ENCODE peak calls at places on chromosomes 5 and 9, in nine cellular contexts. One of them, this sample, is unnamed.

GRCh38 chr9:136201609-136202448 is 3.1 kb downstream of the LHX3 start:
- DNase-seq in PC-3: no peak
- DNase-seq in stimulated activated CD4-positive, alpha-beta T cell treated with anti-CD3 and anti-CD28 coated beads, TNF-alpha, amount 100 ng/mL, for 1 hour: no peak
- DNase-seq in GM23338: peak; percentile 78
- DNase-seq in sigmoid colon: no peak
- DNase-seq in fibroblast of mammary gland: no peak
- DNase-seq in posterior cingulate gyrus: no peak
- DNase-seq in A549: no peak
- DNase-seq in HFFc6: no peak
- DNase-seq in this sample: no peak

GRCh38 chr9:6096821-6097220 is 81.4 kb upstream of the RANBP6 start:
- DNase-seq in PC-3: peak; percentile 28
- DNase-seq in stimulated activated CD4-positive, alpha-beta T cell treated with anti-CD3 and anti-CD28 coated beads, TNF-alpha, amount 100 ng/mL, for 1 hour: no peak
- DNase-seq in GM23338: no peak
- DNase-seq in sigmoid colon: no peak
- DNase-seq in fibroblast of mammary gland: peak; percentile 95
- DNase-seq in posterior cingulate gyrus: no peak
- DNase-seq in A549: peak; percentile 26
- DNase-seq in HFFc6: peak; percentile 83
- DNase-seq in this sample: no peak

GRCh38 chr9:19375536-19375935 is 4.5 kb downstream of the RPS6 start:
- DNase-seq in PC-3: no peak
- DNase-seq in stimulated activated CD4-positive, alpha-beta T cell treated with anti-CD3 and anti-CD28 coated beads, TNF-alpha, amount 100 ng/mL, for 1 hour: no peak
- DNase-seq in GM23338: no peak
- DNase-seq in sigmoid colon: no peak
- DNase-seq in fibroblast of mammary gland: peak; percentile 26
- DNase-seq in posterior cingulate gyrus: no peak
- DNase-seq in A549: no peak
- DNase-seq in HFFc6: peak; percentile 46
- DNase-seq in this sample: no peak

GRCh38 chr5:176780951-176781350 is 29.4 kb upstream of the UNC5A start:
- DNase-seq in PC-3: no peak
- DNase-seq in stimulated activated CD4-positive, alpha-beta T cell treated with anti-CD3 and anti-CD28 coated beads, TNF-alpha, amount 100 ng/mL, for 1 hour: no peak
- DNase-seq in GM23338: no peak
- DNase-seq in sigmoid colon: peak; percentile 29
- DNase-seq in fibroblast of mammary gland: no peak
- DNase-seq in posterior cingulate gyrus: peak; percentile 36
- DNase-seq in A549: no peak
- DNase-seq in HFFc6: no peak
- DNase-seq in this sample: no peak

GRCh38 chr5:127887282-127887681 is 184.1 kb downstream of the CCDC192 start:
- DNase-seq in PC-3: peak; percentile 41
- DNase-seq in stimulated activated CD4-positive, alpha-beta T cell treated with anti-CD3 and anti-CD28 coated beads, TNF-alpha, amount 100 ng/mL, for 1 hour: no peak
- DNase-seq in GM23338: no peak
- DNase-seq in sigmoid colon: no peak
- DNase-seq in fibroblast of mammary gland: peak; percentile 49
- DNase-seq in posterior cingulate gyrus: no peak
- DNase-seq in A549: peak; percentile 42
- DNase-seq in HFFc6: no peak
- DNase-seq in this sample: no peak

GRCh38 chr5:155616779-155617392 is 603.3 kb downstream of the KIF4B start:
- DNase-seq in PC-3: no peak
- DNase-seq in stimulated activated CD4-positive, alpha-beta T cell treated with anti-CD3 and anti-CD28 coated beads, TNF-alpha, amount 100 ng/mL, for 1 hour: peak; percentile 13
- DNase-seq in GM23338: peak; percentile 75
- DNase-seq in sigmoid colon: no peak
- DNase-seq in fibroblast of mammary gland: peak; percentile 10
- DNase-seq in posterior cingulate gyrus: peak; percentile 63
- DNase-seq in A549: peak; percentile 43
- DNase-seq in HFFc6: no peak
- DNase-seq in this sample: peak; percentile 2

GRCh38 chr9:117779760-117780159 is 75.6 kb downstream of the TLR4 start:
- DNase-seq in PC-3: no peak
- DNase-seq in stimulated activated CD4-positive, alpha-beta T cell treated with anti-CD3 and anti-CD28 coated beads, TNF-alpha, amount 100 ng/mL, for 1 hour: no peak
- DNase-seq in GM23338: peak; percentile 8
- DNase-seq in sigmoid colon: no peak
- DNase-seq in fibroblast of mammary gland: no peak
- DNase-seq in posterior cingulate gyrus: no peak
- DNase-seq in A549: no peak
- DNase-seq in HFFc6: no peak
- DNase-seq in this sample: no peak

GRCh38 chr5:149732500-149733128 is 2.5 kb downstream of the PPARGC1B start:
- DNase-seq in PC-3: peak; percentile 56
- DNase-seq in stimulated activated CD4-positive, alpha-beta T cell treated with anti-CD3 and anti-CD28 coated beads, TNF-alpha, amount 100 ng/mL, for 1 hour: no peak
- DNase-seq in GM23338: peak; percentile 69
- DNase-seq in sigmoid colon: peak; percentile 90
- DNase-seq in fibroblast of mammary gland: peak; percentile 42
- DNase-seq in posterior cingulate gyrus: no peak
- DNase-seq in A549: no peak
- DNase-seq in HFFc6: no peak
- DNase-seq in this sample: no peak

GRCh38 chr9:136370687-136371530 is 2.6 kb downstream of the CARD9 start:
- DNase-seq in PC-3: no peak
- DNase-seq in stimulated activated CD4-positive, alpha-beta T cell treated with anti-CD3 and anti-CD28 coated beads, TNF-alpha, amount 100 ng/mL, for 1 hour: no peak
- DNase-seq in GM23338: no peak
- DNase-seq in sigmoid colon: no peak
- DNase-seq in fibroblast of mammary gland: peak; percentile 60
- DNase-seq in posterior cingulate gyrus: no peak
- DNase-seq in A549: no peak
- DNase-seq in HFFc6: no peak
- DNase-seq in this sample: no peak

GRCh38 chr5:77859306-77859705 is 83.2 kb upstream of the TBCA start:
- DNase-seq in PC-3: no peak
- DNase-seq in stimulated activated CD4-positive, alpha-beta T cell treated with anti-CD3 and anti-CD28 coated beads, TNF-alpha, amount 100 ng/mL, for 1 hour: no peak
- DNase-seq in GM23338: no peak
- DNase-seq in sigmoid colon: no peak
- DNase-seq in fibroblast of mammary gland: no peak
- DNase-seq in posterior cingulate gyrus: no peak
- DNase-seq in A549: no peak
- DNase-seq in HFFc6: peak; percentile 26
- DNase-seq in this sample: no peak

GRCh38 chr9:82553654-82554366 is 509.1 kb downstream of the RASEF start:
- DNase-seq in PC-3: peak; percentile 64
- DNase-seq in stimulated activated CD4-positive, alpha-beta T cell treated with anti-CD3 and anti-CD28 coated beads, TNF-alpha, amount 100 ng/mL, for 1 hour: no peak
- DNase-seq in GM23338: no peak
- DNase-seq in sigmoid colon: no peak
- DNase-seq in fibroblast of mammary gland: peak; percentile 10
- DNase-seq in posterior cingulate gyrus: no peak
- DNase-seq in A549: no peak
- DNase-seq in HFFc6: no peak
- DNase-seq in this sample: no peak

GRCh38 chr9:110058304-110058953 is 149.5 kb downstream of the C9orf152 start:
- DNase-seq in PC-3: peak; percentile 79
- DNase-seq in stimulated activated CD4-positive, alpha-beta T cell treated with anti-CD3 and anti-CD28 coated beads, TNF-alpha, amount 100 ng/mL, for 1 hour: peak; percentile 21
- DNase-seq in GM23338: peak; percentile 94
- DNase-seq in sigmoid colon: no peak
- DNase-seq in fibroblast of mammary gland: peak; percentile 58
- DNase-seq in posterior cingulate gyrus: peak; percentile 38
- DNase-seq in A549: peak; percentile 78
- DNase-seq in HFFc6: peak; percentile 36
- DNase-seq in this sample: peak; percentile 9

GRCh38 chr9:107137495-107138202 is 145.4 kb upstream of the RAD23B start:
- DNase-seq in PC-3: peak; percentile 50
- DNase-seq in stimulated activated CD4-positive, alpha-beta T cell treated with anti-CD3 and anti-CD28 coated beads, TNF-alpha, amount 100 ng/mL, for 1 hour: no peak
- DNase-seq in GM23338: peak; percentile 78
- DNase-seq in sigmoid colon: no peak
- DNase-seq in fibroblast of mammary gland: peak; percentile 56
- DNase-seq in posterior cingulate gyrus: no peak
- DNase-seq in A549: peak; percentile 32
- DNase-seq in HFFc6: peak; percentile 37
- DNase-seq in this sample: no peak

GRCh38 chr5:141488591-141489478 is at the start of gene PCDHGC5:
- DNase-seq in PC-3: peak; percentile 71
- DNase-seq in stimulated activated CD4-positive, alpha-beta T cell treated with anti-CD3 and anti-CD28 coated beads, TNF-alpha, amount 100 ng/mL, for 1 hour: no peak
- DNase-seq in GM23338: no peak
- DNase-seq in sigmoid colon: no peak
- DNase-seq in fibroblast of mammary gland: peak; percentile 89
- DNase-seq in posterior cingulate gyrus: no peak
- DNase-seq in A549: no peak
- DNase-seq in HFFc6: peak; percentile 76
- DNase-seq in this sample: no peak

GRCh38 chr9:19358691-19359090 is 21.3 kb downstream of the RPS6 start:
- DNase-seq in PC-3: no peak
- DNase-seq in stimulated activated CD4-positive, alpha-beta T cell treated with anti-CD3 and anti-CD28 coated beads, TNF-alpha, amount 100 ng/mL, for 1 hour: no peak
- DNase-seq in GM23338: no peak
- DNase-seq in sigmoid colon: no peak
- DNase-seq in fibroblast of mammary gland: no peak
- DNase-seq in posterior cingulate gyrus: no peak
- DNase-seq in A549: no peak
- DNase-seq in HFFc6: no peak
- DNase-seq in this sample: no peak

GRCh38 chr9:109769250-109769649 is 10.7 kb upstream of the PALM2AKAP2 start:
- DNase-seq in PC-3: no peak
- DNase-seq in stimulated activated CD4-positive, alpha-beta T cell treated with anti-CD3 and anti-CD28 coated beads, TNF-alpha, amount 100 ng/mL, for 1 hour: no peak
- DNase-seq in GM23338: no peak
- DNase-seq in sigmoid colon: no peak
- DNase-seq in fibroblast of mammary gland: peak; percentile 27
- DNase-seq in posterior cingulate gyrus: no peak
- DNase-seq in A549: no peak
- DNase-seq in HFFc6: no peak
- DNase-seq in this sample: no peak

GRCh38 chr5:28403846-28404245 is 1365.5 kb upstream of the CDH9 start:
- DNase-seq in PC-3: peak; percentile 27
- DNase-seq in stimulated activated CD4-positive, alpha-beta T cell treated with anti-CD3 and anti-CD28 coated beads, TNF-alpha, amount 100 ng/mL, for 1 hour: no peak
- DNase-seq in GM23338: peak; percentile 27
- DNase-seq in sigmoid colon: no peak
- DNase-seq in fibroblast of mammary gland: no peak
- DNase-seq in posterior cingulate gyrus: no peak
- DNase-seq in A549: no peak
- DNase-seq in HFFc6: no peak
- DNase-seq in this sample: no peak

GRCh38 chr5:172870807-172871431 is 36.9 kb downstream of the ERGIC1 start:
- DNase-seq in PC-3: peak; percentile 13
- DNase-seq in stimulated activated CD4-positive, alpha-beta T cell treated with anti-CD3 and anti-CD28 coated beads, TNF-alpha, amount 100 ng/mL, for 1 hour: no peak
- DNase-seq in GM23338: no peak
- DNase-seq in sigmoid colon: no peak
- DNase-seq in fibroblast of mammary gland: peak; percentile 87
- DNase-seq in posterior cingulate gyrus: no peak
- DNase-seq in A549: no peak
- DNase-seq in HFFc6: no peak
- DNase-seq in this sample: no peak

This sample was measured in activated T-helper 1 cell treated with anti-CD3 and anti-CD28 coated beads, Interleukin-2, amount 50 U/mL, for 16 hours.